ENCODE peak calls at places on chromosomes 3 and 15, in four cellular contexts. W is NCI-H524 treated with DMSO at 0.1 percent for 48 hours, S is DMS153, U is neural crest cell. G is an unnamed sample.

GRCh38 chr15:95874625-95875024 is 455.9 kb upstream of the NR2F2 start:
- DNase-seq in W (no peak), S (no peak), U (no peak), G (no peak)

GRCh38 chr15:51205050-51205707 is 110.5 kb upstream of the TNFAIP8L3 start:
- DNase-seq in W (no peak), S (no peak), U (no peak), G (no peak)

GRCh38 chr15:101161656-101162055 is 90.2 kb downstream of the CHSY1 start:
- DNase-seq in W (no peak), S (no peak), U (no peak), G (no peak)

GRCh38 chr15:81337241-81337640 is 13.3 kb upstream of the STARD5 start:
- DNase-seq in W (no peak), S (no peak), U (no peak), G (no peak)

GRCh38 chr15:31577103-31577502 is 250.5 kb downstream of the KLF13 start:
- DNase-seq in W (no peak), S (no peak), U (no peak), G (no peak)

GRCh38 chr3:168952551-168952950 is 711.0 kb downstream of the MECOM start:
- DNase-seq in W (peak; percentile 13), S (no peak), U (no peak), G (no peak)

GRCh38 chr15:61049934-61050333 is 179.2 kb downstream of the RORA start:
- DNase-seq in W (no peak), S (no peak), U (no peak), G (no peak)

GRCh38 chr15:99423186-99424130 is 142.3 kb upstream of the MEF2A start:
- DNase-seq in W (no peak), S (no peak), U (no peak), G (no peak)

GRCh38 chr3:41075958-41076357 is 123.3 kb upstream of the CTNNB1 start:
- DNase-seq in W (no peak), S (no peak), U (no peak), G (no peak)

GRCh38 chr3:192915306-192915705 is 2.4 kb downstream of the MB21D2 start:
- DNase-seq in W (peak; percentile 83), S (no peak), U (no peak), G (peak; percentile 10)

GRCh38 chr3:135868801-135869200 is 96.7 kb upstream of the PPP2R3A start:
- DNase-seq in W (peak; percentile 98), S (no peak), U (no peak), G (no peak)

G was measured in endothelial cell.